ENCODE peak calls at places on chromosomes 2 and 18, in eight cellular contexts. Z, R, J, D, G, C, I and K are unnamed samples.
A peak's percentile ranks its signal among the peaks of the same experiment; 100 is the strongest.

GRCh38 chr2:33023732-33024301 is 77.1 kb downstream of the LTBP1 start:
- DNase-seq in Z (no peak), R (no peak), J (peak; percentile 52), D (no peak), G (no peak), C (no peak), I (peak; percentile 34), K (no peak)

GRCh38 chr2:10812362-10813084 is at the start of gene PDIA6:
- DNase-seq in Z (peak; percentile 94), R (peak; percentile 96), J (peak; percentile 90), D (peak; percentile 98), G (peak; percentile 99), C (peak; percentile 98), I (peak; percentile 95), K (peak; percentile 90)

GRCh38 chr18:56563568-56563967 is 74.8 kb downstream of the TXNL1 start:
- DNase-seq in Z (peak; percentile 51), R (no peak), J (no peak), D (no peak), G (no peak), C (no peak), I (no peak), K (no peak)

GRCh38 chr2:72526623-72527022 is 299.2 kb downstream of the EXOC6B start:
- DNase-seq in Z (no peak), R (no peak), J (no peak), D (no peak), G (no peak), C (no peak), I (no peak), K (no peak)

GRCh38 chr2:160730296-160730995 is 236.8 kb upstream of the RBMS1 start:
- DNase-seq in Z (no peak), R (no peak), J (no peak), D (no peak), G (no peak), C (no peak), I (no peak), K (no peak)

GRCh38 chr2:224242543-224242942 is 159.4 kb downstream of the FAM124B start:
- DNase-seq in Z (no peak), R (no peak), J (no peak), D (peak; percentile 17), G (no peak), C (no peak), I (peak; percentile 24), K (no peak)

GRCh38 chr2:198135481-198135934 is 331.1 kb downstream of the PLCL1 start:
- DNase-seq in Z (no peak), R (no peak), J (no peak), D (no peak), G (no peak), C (no peak), I (no peak), K (no peak)

GRCh38 chr18:22856870-22857269 is 76.3 kb upstream of the RBBP8 start:
- DNase-seq in Z (no peak), R (no peak), J (no peak), D (no peak), G (no peak), C (no peak), I (no peak), K (no peak)

GRCh38 chr2:241859436-241860183 is 916 bp upstream of the PDCD1 start:
- DNase-seq in Z (no peak), R (peak; percentile 47), J (no peak), D (no peak), G (no peak), C (peak; percentile 86), I (peak; percentile 36), K (peak; percentile 33)

GRCh38 chr2:173021939-173022371 is 53.7 kb upstream of the MAP3K20 start:
- DNase-seq in Z (peak; percentile 57), R (no peak), J (no peak), D (peak; percentile 48), G (no peak), C (no peak), I (peak; percentile 60), K (no peak)

GRCh38 chr2:218898109-218898878 is 17.6 kb downstream of the WNT10A start:
- DNase-seq in Z (peak; percentile 33), R (peak; percentile 81), J (no peak), D (peak; percentile 81), G (peak; percentile 83), C (peak; percentile 69), I (peak; percentile 18), K (peak; percentile 69)

GRCh38 chr18:1513519-1513918 is 608.8 kb downstream of the ADCYAP1 start:
- DNase-seq in Z (peak; percentile 3), R (no peak), J (no peak), D (peak; percentile 38), G (no peak), C (no peak), I (no peak), K (no peak)

GRCh38 chr18:58390399-58390798 is 238.5 kb downstream of the ALPK2 start:
- DNase-seq in Z (no peak), R (no peak), J (no peak), D (no peak), G (no peak), C (no peak), I (no peak), K (no peak)

GRCh38 chr18:72672364-72673151 is 128.4 kb upstream of the CBLN2 start:
- DNase-seq in Z (peak; percentile 25), R (no peak), J (peak; percentile 3), D (peak; percentile 63), G (no peak), C (no peak), I (peak; percentile 11), K (no peak)

GRCh38 chr2:106886916-106887758 is 1.2 kb upstream of the ST6GAL2 start:
- DNase-seq in Z (no peak), R (peak; percentile 57), J (no peak), D (peak; percentile 60), G (no peak), C (no peak), I (no peak), K (no peak)

GRCh38 chr18:54043484-54044256 is 180.8 kb downstream of the MBD2 start:
- DNase-seq in Z (no peak), R (no peak), J (no peak), D (no peak), G (no peak), C (no peak), I (no peak), K (no peak)

GRCh38 chr18:72201032-72201431 is 343.1 kb downstream of the CBLN2 start:
- DNase-seq in Z (no peak), R (no peak), J (no peak), D (no peak), G (no peak), C (no peak), I (no peak), K (no peak)

GRCh38 chr2:47193607-47194006 is 38.5 kb upstream of the STPG4 start:
- DNase-seq in Z (no peak), R (no peak), J (peak; percentile 32), D (no peak), G (no peak), C (no peak), I (no peak), K (no peak)

GRCh38 chr2:145760781-145761649 is 1241.1 kb upstream of the ZEB2 start:
- DNase-seq in Z (peak; percentile 96), R (no peak), J (peak; percentile 86), D (peak; percentile 23), G (no peak), C (no peak), I (peak; percentile 79), K (no peak)

GRCh38 chr2:85737961-85738360 is 15.8 kb upstream of the ATOH8 start:
- DNase-seq in Z (no peak), R (no peak), J (no peak), D (no peak), G (no peak), C (no peak), I (no peak), K (no peak)

GRCh38 chr18:23253630-23254029 is 118.3 kb downstream of the CABLES1 start:
- DNase-seq in Z (no peak), R (no peak), J (no peak), D (no peak), G (no peak), C (no peak), I (no peak), K (no peak)

GRCh38 chr2:5145053-5145452 is 547.1 kb upstream of the SOX11 start:
- DNase-seq in Z (no peak), R (no peak), J (no peak), D (no peak), G (no peak), C (no peak), I (no peak), K (no peak)

GRCh38 chr2:5150871-5151270 is 541.3 kb upstream of the SOX11 start:
- DNase-seq in Z (no peak), R (no peak), J (no peak), D (no peak), G (no peak), C (no peak), I (no peak), K (no peak)

GRCh38 chr2:5145801-5146200 is 546.4 kb upstream of the SOX11 start:
- DNase-seq in Z (no peak), R (no peak), J (no peak), D (no peak), G (no peak), C (no peak), I (no peak), K (no peak)

GRCh38 chr2:5144159-5144558 is 548.0 kb upstream of the SOX11 start:
- DNase-seq in Z (no peak), R (no peak), J (no peak), D (no peak), G (no peak), C (no peak), I (no peak), K (no peak)

GRCh38 chr2:5148392-5149085 is 543.6 kb upstream of the SOX11 start:
- DNase-seq in Z (no peak), R (no peak), J (no peak), D (no peak), G (no peak), C (no peak), I (no peak), K (no peak)
- H3K9me3 ChIP-seq in Z (peaks cover 90% of the 10 kb centered on the region), R (no peaks in the 10 kb centered on the region), J (no peaks in the 10 kb centered on the region), D (no peaks in the 10 kb centered on the region), G (no peaks in the 10 kb centered on the region), C (no peaks in the 10 kb centered on the region), I (peaks cover 12% of the 10 kb centered on the region), K (no peaks in the 10 kb centered on the region)

GRCh38 chr2:135248611-135249010 is 196.5 kb downstream of the RAB3GAP1 start:
- DNase-seq in Z (no peak), R (no peak), J (no peak), D (no peak), G (no peak), C (no peak), I (no peak), K (no peak)
- H3K9me3 ChIP-seq in Z (peaks cover 5% of the 10 kb centered on the region), R (peaks cover 11% of the 10 kb centered on the region), J (no peaks in the 10 kb centered on the region), D (no peaks in the 10 kb centered on the region), G (no peaks in the 10 kb centered on the region), C (no peaks in the 10 kb centered on the region), I (no peaks in the 10 kb centered on the region), K (no peaks in the 10 kb centered on the region)

DNA sequence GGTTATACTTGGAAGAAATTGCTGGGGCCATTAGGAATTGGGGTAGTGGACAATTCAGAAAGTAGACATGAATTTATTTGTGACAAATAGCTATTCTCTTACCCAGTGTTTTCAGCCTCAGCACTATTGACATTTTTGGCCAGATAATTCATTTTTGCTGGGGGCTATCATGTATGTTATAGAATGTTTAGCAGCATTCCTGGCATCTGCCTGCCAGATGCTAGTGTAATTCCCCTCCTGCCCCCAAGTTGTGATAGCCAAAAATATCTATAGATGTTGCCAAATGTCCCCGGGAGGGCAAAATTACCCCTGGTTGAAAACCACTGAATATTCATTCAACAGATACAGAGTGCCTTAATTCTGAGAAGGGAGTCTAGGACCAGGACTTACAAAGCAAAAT is 183.6 kb downstream of the BABAM2 start:
- DNase-seq in Z (no peak), R (no peak), J (no peak), D (no peak), G (no peak), C (no peak), I (no peak), K (no peak)
- H3K9me3 ChIP-seq in Z (no peaks in the 10 kb centered on the region), R (no peaks in the 10 kb centered on the region), J (no peaks in the 10 kb centered on the region), D (no peaks in the 10 kb centered on the region), G (no peaks in the 10 kb centered on the region), C (no peaks in the 10 kb centered on the region), I (no peaks in the 10 kb centered on the region), K (no peaks in the 10 kb centered on the region)

GRCh38 chr2:130735200-130735599 is 6.3 kb downstream of the GPR148 start:
- DNase-seq in Z (no peak), R (no peak), J (no peak), D (no peak), G (no peak), C (no peak), I (no peak), K (no peak)
- H3K9me3 ChIP-seq in Z (no peaks in the 10 kb centered on the region), R (no peaks in the 10 kb centered on the region), J (no peaks in the 10 kb centered on the region), D (no peaks in the 10 kb centered on the region), G (no peaks in the 10 kb centered on the region), C (no peaks in the 10 kb centered on the region), I (peaks cover 2% of the 10 kb centered on the region), K (no peaks in the 10 kb centered on the region)